ENCODE peak calls at places on chromosomes 12 and 14, in four cellular contexts. S, M, L and W are unnamed samples.
A peak's percentile ranks its signal among the peaks of the same experiment; 100 is the strongest.

GRCh38 chr14:66476964-66477363 is 9.2 kb upstream of the CCDC196 start:
- DNase-seq in M (no peak), L (no peak), S (no peak), W (no peak)

GRCh38 chr14:27366596-27366995 is 768.8 kb upstream of the NOVA1 start:
- DNase-seq in S (no peak), M (no peak), L (no peak), W (no peak)

GRCh38 chr12:116066381-116067230 is 210.9 kb downstream of the MED13L start:
- DNase-seq in L (peak; percentile 79), S (no peak), M (no peak), W (peak; percentile 57)

GRCh38 chr14:77542349-77543239 is 44.0 kb upstream of the ISM2 start:
- DNase-seq in L (no peak), S (no peak), M (no peak), W (no peak)

GRCh38 chr14:26199096-26199495 is 398.7 kb downstream of the NOVA1 start:
- DNase-seq in S (no peak), M (no peak), L (no peak), W (no peak)

GRCh38 chr12:124365726-124366430 is 71.0 kb downstream of the RFLNA start:
- DNase-seq in M (no peak), S (no peak), L (no peak), W (no peak)

GRCh38 chr14:105314287-105315185 is at the start of gene PACS2:
- DNase-seq in L (peak; percentile 91), M (peak; percentile 87), S (peak; percentile 60), W (peak; percentile 91)

GRCh38 chr12:34390846-34391700 is 368.8 kb downstream of the ALG10 start:
- DNase-seq in S (no peak), L (peak; percentile 39), M (peak; percentile 53), W (peak; percentile 27)

GRCh38 chr12:57844725-57845477 is 1.6 kb downstream of the CTDSP2 start:
- DNase-seq in S (peak; percentile 44), L (peak; percentile 88), M (peak; percentile 80), W (peak; percentile 96)

GRCh38 chr14:99951085-99951484 is 114.1 kb upstream of the EVL start:
- DNase-seq in M (no peak), L (no peak), S (no peak), W (no peak)

GRCh38 chr14:55071870-55072640 is 20.6 kb downstream of the MAPK1IP1L start:
- DNase-seq in L (no peak), S (no peak), M (no peak), W (no peak)

DNA sequence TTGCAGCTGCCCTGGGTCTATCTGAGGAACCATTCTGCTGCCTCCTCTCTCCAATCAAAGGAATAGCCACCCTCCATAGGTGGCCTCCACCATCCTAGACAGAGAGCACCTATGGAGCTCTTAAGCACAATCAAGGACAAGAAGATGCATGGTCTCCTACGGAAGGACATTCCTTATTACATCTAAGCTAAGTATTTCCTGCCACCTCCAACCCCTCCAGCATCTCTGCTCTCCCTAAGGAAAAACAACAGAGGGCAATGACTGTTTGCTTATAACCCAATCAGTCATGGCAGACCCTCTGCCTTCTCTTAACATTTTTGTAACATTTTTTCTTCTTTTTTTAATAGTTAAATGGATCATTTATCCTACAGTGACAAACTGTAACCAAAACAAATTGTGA is 14.8 kb upstream of the OR6J1 start:
- DNase-seq in M (no peak), L (no peak), S (no peak), W (no peak)
- H3K4me3 ChIP-seq in M (no peak overlapping the region), L (no peak overlapping the region), S (no peak overlapping the region), W (no peak overlapping the region)

GRCh38 chr12:101927999-101928398 is 50.6 kb downstream of the DRAM1 start:
- DNase-seq in L (no peak), M (no peak), S (no peak), W (no peak)

GRCh38 chr12:101925352-101925751 is 48.0 kb downstream of the DRAM1 start:
- DNase-seq in S (no peak), M (no peak), L (no peak), W (peak; percentile 64)

GRCh38 chr12:101927042-101927441 is 49.7 kb downstream of the DRAM1 start:
- DNase-seq in L (no peak), S (no peak), M (no peak), W (no peak)

GRCh38 chr12:101924647-101925046 is 47.3 kb downstream of the DRAM1 start:
- DNase-seq in M (no peak), S (no peak), L (no peak), W (no peak)

GRCh38 chr12:101925935-101926334 is 48.6 kb downstream of the DRAM1 start:
- DNase-seq in M (peak; percentile 70), S (no peak), L (no peak), W (no peak)
- H3K27ac ChIP-seq in M (peak overlapping the region; percentile 48), S (no peak overlapping the region), L (no peak overlapping the region), W (no peak overlapping the region)

DNA sequence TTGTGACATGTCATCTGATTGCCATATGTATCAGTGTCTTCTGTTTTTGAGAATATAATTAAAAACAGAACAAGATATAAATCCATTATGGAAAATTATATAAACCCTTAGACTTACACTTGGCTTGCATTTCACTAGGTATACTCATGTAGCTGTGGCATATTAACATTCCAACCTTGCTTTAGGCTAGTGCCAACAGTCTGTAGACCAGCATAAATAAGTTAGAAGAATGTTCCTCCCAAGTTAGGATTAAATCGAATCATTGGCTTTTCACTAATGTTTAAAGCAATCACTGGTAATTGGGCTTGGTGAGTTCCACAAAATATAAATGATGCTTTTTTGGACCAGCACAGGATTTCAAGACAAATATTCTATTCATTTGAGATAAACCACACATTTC is 103.0 kb downstream of the LIN7A start:
- DNase-seq in L (no peak), S (no peak), M (no peak), W (no peak)
- H3K4me1 ChIP-seq in L (peaks cover 1% of the 10 kb centered on the region), S (no peaks in the 10 kb centered on the region), M (no peaks in the 10 kb centered on the region), W (no peaks in the 10 kb centered on the region)

GRCh38 chr14:68789002-68789797 is 3.7 kb downstream of the ZFP36L1 start:
- DNase-seq in S (peak; percentile 80), M (peak; percentile 92), L (peak; percentile 95), W (peak; percentile 95)
- H3K4me3 ChIP-seq in S (peak overlapping the region; percentile 86), M (peak overlapping the region; percentile 97), L (no peak overlapping the region), W (peak overlapping the region; percentile 100)

GRCh38 chr14:68608235-68608962 is 184.5 kb downstream of the ZFP36L1 start:
- DNase-seq in S (no peak), L (no peak), M (peak; percentile 64), W (no peak)

GRCh38 chr14:68607081-68607851 is 185.6 kb downstream of the ZFP36L1 start:
- DNase-seq in M (peak; percentile 55), L (no peak), S (peak; percentile 63), W (no peak)

GRCh38 chr14:68607852-68608232 is 185.0 kb downstream of the ZFP36L1 start:
- DNase-seq in M (no peak), S (no peak), L (no peak), W (no peak)

GRCh38 chr14:68610251-68610793 is 182.5 kb downstream of the ZFP36L1 start:
- DNase-seq in M (peak; percentile 36), L (no peak), S (no peak), W (no peak)

DNA sequence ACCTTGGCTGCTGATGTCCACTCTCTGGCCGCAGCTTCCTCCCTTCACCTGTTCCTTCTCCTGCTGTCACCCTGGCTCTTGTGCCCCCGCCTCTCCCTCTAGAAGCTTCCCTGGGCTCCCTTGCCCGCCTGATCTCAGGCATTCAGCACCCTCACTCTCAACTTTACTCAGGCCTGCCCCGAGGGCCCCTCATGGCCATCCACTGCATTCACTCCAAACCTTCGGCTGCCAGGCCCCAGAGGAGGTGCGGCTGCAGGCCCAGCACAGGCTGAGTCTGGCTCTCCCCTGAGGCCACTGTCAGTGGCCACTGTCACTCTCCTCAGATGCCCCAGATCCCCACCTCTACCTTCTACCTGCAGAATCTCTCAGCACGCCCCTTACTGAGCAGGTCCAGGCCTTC is 183.9 kb downstream of the ZFP36L1 start:
- DNase-seq in L (no peak), M (peak; percentile 36), S (no peak), W (no peak)
- H3K27ac ChIP-seq in L (no peak overlapping the region), M (no peak overlapping the region), S (peak overlapping the region; percentile 83), W (no peak overlapping the region)

GRCh38 chr12:51391047-51391837 is at the start of gene GALNT6:
- DNase-seq in S (peak; percentile 29), L (peak; percentile 78), M (peak; percentile 79), W (peak; percentile 84)
- H3K4me1 ChIP-seq in S (no peaks in the 10 kb centered on the region), L (no peaks in the 10 kb centered on the region), M (peaks cover 10% of the 10 kb centered on the region), W (peaks cover 3% of the 10 kb centered on the region)

DNA sequence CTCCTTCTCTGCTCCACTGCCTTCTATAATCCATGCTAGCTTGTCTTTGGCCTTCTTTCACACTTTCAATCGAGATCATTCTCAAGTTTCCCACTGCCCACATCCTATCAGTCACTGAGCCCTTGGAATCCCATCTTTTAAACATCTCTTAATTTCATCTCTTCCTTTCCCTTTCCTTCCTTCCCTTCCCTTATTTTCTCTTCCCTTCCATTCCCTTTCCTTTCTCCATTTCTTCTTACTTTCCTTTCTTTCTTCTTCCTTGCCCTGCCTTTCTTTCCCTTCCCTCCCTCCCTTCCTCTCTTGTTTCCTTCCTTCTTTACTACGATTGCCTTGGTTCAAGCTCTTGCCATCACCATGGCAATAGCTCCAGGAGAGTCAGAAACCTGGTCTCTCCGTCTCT is 183.8 kb downstream of the EMP1 start:
- DNase-seq in S (no peak), M (no peak), L (no peak), W (no peak)
- H3K4me3 ChIP-seq in S (no peak overlapping the region), M (no peak overlapping the region), L (no peak overlapping the region), W (no peak overlapping the region)

GRCh38 chr12:4202918-4203317 is 70.6 kb upstream of the CCND2 start:
- DNase-seq in S (no peak), L (no peak), M (no peak), W (no peak)

GRCh38 chr12:4202482-4202881 is 71.1 kb upstream of the CCND2 start:
- DNase-seq in M (no peak), L (no peak), S (no peak), W (no peak)

GRCh38 chr12:4201333-4202105 is 72.0 kb upstream of the CCND2 start:
- DNase-seq in L (no peak), M (no peak), S (no peak), W (no peak)

GRCh38 chr12:4197922-4198763 is 75.4 kb upstream of the CCND2 start:
- DNase-seq in S (no peak), M (no peak), L (no peak), W (no peak)

DNA sequence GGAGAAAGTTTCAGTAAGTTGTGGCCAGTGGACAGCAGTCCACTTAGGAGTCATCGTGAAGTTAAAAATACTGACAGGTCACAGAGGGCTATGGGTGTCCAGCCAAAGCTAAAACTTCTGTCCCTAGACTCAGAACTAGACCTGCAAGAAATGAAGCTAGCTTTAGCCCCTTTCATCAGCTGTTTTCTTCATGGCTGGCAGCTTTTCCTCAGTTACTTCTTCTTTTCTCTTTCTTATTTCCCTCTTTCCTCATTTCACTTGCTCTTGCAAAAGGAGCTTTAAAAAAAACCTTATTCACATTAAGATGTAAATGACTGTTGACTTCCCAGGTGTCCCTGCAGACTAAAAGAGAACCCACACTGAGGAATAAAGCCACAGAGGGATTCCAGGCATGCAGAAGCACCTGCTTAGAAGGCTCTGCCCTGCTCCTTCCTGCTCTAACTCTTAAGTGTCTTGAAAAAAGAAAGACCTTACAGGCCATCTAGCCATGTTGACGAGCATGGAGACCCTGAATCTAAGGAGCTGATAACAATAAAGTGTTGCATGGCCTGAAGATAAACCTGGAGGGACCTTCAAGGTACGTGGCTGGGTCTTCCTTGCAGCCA is 69.7 kb upstream of the CCND2 start:
- DNase-seq in S (no peak), L (no peak), M (no peak), W (no peak)
- H3K27ac ChIP-seq in S (no peak overlapping the region), L (no peak overlapping the region), M (no peak overlapping the region), W (no peak overlapping the region)